ENCODE peak calls at places on chromosomes 4 and X, in eight cellular contexts. V, G, K, Z, M, D, Q and E are unnamed samples.

GRCh38 chr4:184097240-184097619 is 120.4 kb downstream of the ENPP6 start:
- DNase-seq in V (no peak), G (peak; percentile 23), K (peak; percentile 50), Z (peak; percentile 86), M (no peak), D (peak; percentile 70), Q (peak; percentile 10), E (no peak)

GRCh38 chrX:46642145-46642544 is 68.6 kb downstream of the CHST7 start:
- DNase-seq in V (no peak), G (no peak), K (peak; percentile 16), Z (no peak), M (peak; percentile 20), D (no peak), Q (no peak), E (peak; percentile 3)

GRCh38 chr4:188408244-188409067 is 269.2 kb downstream of the TRIML1 start:
- DNase-seq in V (no peak), G (no peak), K (no peak), Z (no peak), M (no peak), D (no peak), Q (no peak), E (no peak)

GRCh38 chrX:121641560-121641959 is 594.1 kb downstream of the GLUD2 start:
- DNase-seq in V (no peak), G (no peak), K (no peak), Z (no peak), M (no peak), D (no peak), Q (no peak), E (peak; percentile 6)

GRCh38 chr4:115969756-115970155 is 856.3 kb upstream of the NDST4 start:
- DNase-seq in V (no peak), G (no peak), K (no peak), Z (no peak), M (no peak), D (no peak), Q (no peak), E (no peak)

GRCh38 chr4:62457356-62457755 is 1257.2 kb downstream of the ADGRL3 start:
- DNase-seq in V (no peak), G (no peak), K (no peak), Z (no peak), M (no peak), D (no peak), Q (no peak), E (no peak)

GRCh38 chr4:1249731-1250526 is 999 bp upstream of the CTBP1 start:
- DNase-seq in V (peak; percentile 54), G (no peak), K (peak; percentile 8), Z (peak; percentile 69), M (no peak), D (peak; percentile 62), Q (peak; percentile 33), E (peak; percentile 50)

GRCh38 chrX:50204364-50204899 is at the start of gene CCNB3:
- DNase-seq in V (peak; percentile 64), G (peak; percentile 52), K (peak; percentile 68), Z (peak; percentile 88), M (peak; percentile 69), D (peak; percentile 80), Q (peak; percentile 51), E (peak; percentile 58)